ENCODE peak calls at places on chromosomes 11 and 22, in seven cellular contexts. I is AG09319; F is GM23338; B is heart left ventricle; U is M059J; P is activated naive CD8-positive, alpha-beta T cell treated with anti-CD3 and anti-CD28 coated beads, Interleukin-2, amount 10 ng/mL, durations not matched to agents 7 days and 5 days; H is activated T-cell treated with anti-CD3 and anti-CD28 coated beads for 48 hours. E is an unnamed sample.

GRCh38 chr11:64810891-64811272 is 531 bp upstream of the MEN1 start:
- DNase-seq in U (no peak), P (peak), H (peak), F (peak), B (no peak), I (no peak), E (peak)

GRCh38 chr22:19292262-19293230 is 1.0 kb upstream of the CLTCL1 start:
- DNase-seq in P (peak), I (no peak), U (no peak), H (no peak), B (no peak), F (no peak), E (peak)

GRCh38 chr22:45317551-45318167 is 7.9 kb downstream of the FAM118A start:
- DNase-seq in B (peak), F (peak), U (peak), H (no peak), I (peak), P (peak), E (no peak)

GRCh38 chr11:95641506-95641905 is 148.1 kb downstream of the FAM76B start:
- DNase-seq in H (no peak), P (peak), I (no peak), F (no peak), U (no peak), B (no peak), E (no peak)

GRCh38 chr11:12189543-12190235 is 79.3 kb downstream of the MICAL2 start:
- DNase-seq in U (no peak), P (no peak), I (no peak), H (no peak), F (no peak), B (no peak), E (no peak)

GRCh38 chr11:42770444-42771065 is 541.2 kb upstream of the API5 start:
- DNase-seq in B (no peak), U (peak), F (peak), H (no peak), I (no peak), P (no peak), E (peak)

GRCh38 chr11:120128392-120129172 is 9.3 kb downstream of the TRIM29 start:
- DNase-seq in B (peak), U (peak), I (no peak), H (no peak), P (no peak), F (no peak), E (peak)

GRCh38 chr11:132448334-132448995 is 1078.0 kb downstream of the NTM start:
- DNase-seq in F (peak), H (no peak), P (no peak), B (no peak), I (no peak), U (peak), E (no peak)

GRCh38 chr22:44918925-44919392 is 90.8 kb downstream of the PHF21B start:
- DNase-seq in B (no peak), H (no peak), F (no peak), I (no peak), P (no peak), U (no peak), E (no peak)

GRCh38 chr11:729492-730074 is 17.7 kb upstream of the TALDO1 start:
- DNase-seq in U (no peak), P (no peak), F (no peak), H (no peak), B (peak), I (no peak), E (no peak)

GRCh38 chr11:129974672-129975071 is 28.0 kb downstream of the PRDM10 start:
- DNase-seq in H (no peak), P (no peak), I (no peak), F (no peak), B (no peak), U (no peak), E (no peak)

GRCh38 chr11:2777396-2777795 is 77.6 kb upstream of the KCNQ1OT1 start:
- DNase-seq in U (peak), B (peak), H (no peak), F (no peak), I (no peak), P (peak), E (peak)

GRCh38 chr22:46069518-46070214 is 80.7 kb upstream of the PPARA start:
- DNase-seq in B (peak), F (no peak), P (no peak), I (peak), H (peak), U (peak), E (peak)

GRCh38 chr11:68125164-68125563 is 4.0 kb upstream of the CHKA start:
- DNase-seq in U (no peak), P (peak), I (no peak), B (no peak), F (no peak), H (no peak), E (no peak)

GRCh38 chr11:88631497-88631896 is 294.0 kb upstream of the CTSC start:
- DNase-seq in F (peak), I (no peak), U (peak), B (no peak), P (no peak), H (no peak), E (no peak)

GRCh38 chr11:76574406-76574805 is 96.1 kb downstream of the LRRC32 start:
- DNase-seq in U (peak), H (no peak), F (no peak), P (no peak), I (no peak), B (no peak), E (no peak)

GRCh38 chr22:44441401-44442185 is 56.4 kb downstream of the RTL6 start:
- DNase-seq in P (no peak), B (no peak), U (no peak), I (no peak), H (no peak), F (no peak), E (no peak)

E was measured in adrenal gland.